ENCODE peak calls at places on chromosomes 16 and 17, in ten cellular contexts. One of them, this sample, is unnamed.

GRCh38 chr16:28090646-28091377 is 27.3 kb upstream of the GSG1L start:
- DNase-seq in heart left ventricle: no peak
- DNase-seq in cardiac muscle cell: no peak
- DNase-seq in breast epithelium: no peak
- DNase-seq in effector memory CD4-positive, alpha-beta T cell: no peak
- DNase-seq in suprapubic skin: no peak
- DNase-seq in Peyer's patch: no peak
- DNase-seq in HL-60: no peak
- DNase-seq in lower lobe of right lung: no peak
- DNase-seq in neural progenitor cell: peak; percentile 66
- DNase-seq in this sample: peak; percentile 39

GRCh38 chr17:31320791-31321190 is 631 bp downstream of the EVI2A start:
- DNase-seq in heart left ventricle: no peak
- DNase-seq in cardiac muscle cell: no peak
- DNase-seq in breast epithelium: no peak
- DNase-seq in effector memory CD4-positive, alpha-beta T cell: no peak
- DNase-seq in suprapubic skin: no peak
- DNase-seq in Peyer's patch: no peak
- DNase-seq in HL-60: no peak
- DNase-seq in lower lobe of right lung: no peak
- DNase-seq in neural progenitor cell: no peak
- DNase-seq in this sample: no peak

GRCh38 chr17:65173284-65173793 is 36.2 kb downstream of the RGS9 start:
- DNase-seq in heart left ventricle: no peak
- DNase-seq in cardiac muscle cell: peak; percentile 52
- DNase-seq in breast epithelium: no peak
- DNase-seq in effector memory CD4-positive, alpha-beta T cell: peak; percentile 57
- DNase-seq in suprapubic skin: no peak
- DNase-seq in Peyer's patch: peak; percentile 70
- DNase-seq in HL-60: peak; percentile 66
- DNase-seq in lower lobe of right lung: no peak
- DNase-seq in neural progenitor cell: no peak
- DNase-seq in this sample: no peak

GRCh38 chr17:78990349-78991016 is 10.8 kb upstream of the LGALS3BP start:
- DNase-seq in heart left ventricle: no peak
- DNase-seq in cardiac muscle cell: no peak
- DNase-seq in breast epithelium: no peak
- DNase-seq in effector memory CD4-positive, alpha-beta T cell: no peak
- DNase-seq in suprapubic skin: peak; percentile 56
- DNase-seq in Peyer's patch: no peak
- DNase-seq in HL-60: no peak
- DNase-seq in lower lobe of right lung: peak; percentile 37
- DNase-seq in neural progenitor cell: no peak
- DNase-seq in this sample: peak; percentile 89

GRCh38 chr17:36722121-36722902 is 120.9 kb downstream of the MRM1 start:
- DNase-seq in heart left ventricle: peak; percentile 53
- DNase-seq in cardiac muscle cell: peak; percentile 87
- DNase-seq in breast epithelium: no peak
- DNase-seq in effector memory CD4-positive, alpha-beta T cell: peak; percentile 40
- DNase-seq in suprapubic skin: no peak
- DNase-seq in Peyer's patch: peak; percentile 88
- DNase-seq in HL-60: peak; percentile 24
- DNase-seq in lower lobe of right lung: peak; percentile 74
- DNase-seq in neural progenitor cell: peak; percentile 85
- DNase-seq in this sample: no peak

GRCh38 chr17:4833941-4834501 is 881 bp downstream of the MINK1 start:
- DNase-seq in heart left ventricle: peak; percentile 29
- DNase-seq in cardiac muscle cell: peak; percentile 58
- DNase-seq in breast epithelium: no peak
- DNase-seq in effector memory CD4-positive, alpha-beta T cell: no peak
- DNase-seq in suprapubic skin: no peak
- DNase-seq in Peyer's patch: peak; percentile 56
- DNase-seq in HL-60: peak; percentile 21
- DNase-seq in lower lobe of right lung: peak; percentile 61
- DNase-seq in neural progenitor cell: peak; percentile 15
- DNase-seq in this sample: no peak

GRCh38 chr16:4609200-4610010 is 5.3 kb downstream of the UBALD1 start:
- DNase-seq in heart left ventricle: no peak
- DNase-seq in cardiac muscle cell: no peak
- DNase-seq in breast epithelium: no peak
- DNase-seq in effector memory CD4-positive, alpha-beta T cell: no peak
- DNase-seq in suprapubic skin: no peak
- DNase-seq in Peyer's patch: no peak
- DNase-seq in HL-60: no peak
- DNase-seq in lower lobe of right lung: no peak
- DNase-seq in neural progenitor cell: no peak
- DNase-seq in this sample: no peak

GRCh38 chr17:44372036-44372435 is 8.4 kb upstream of the FAM171A2 start:
- DNase-seq in heart left ventricle: no peak
- DNase-seq in cardiac muscle cell: no peak
- DNase-seq in breast epithelium: no peak
- DNase-seq in effector memory CD4-positive, alpha-beta T cell: no peak
- DNase-seq in suprapubic skin: no peak
- DNase-seq in Peyer's patch: no peak
- DNase-seq in HL-60: no peak
- DNase-seq in lower lobe of right lung: no peak
- DNase-seq in neural progenitor cell: no peak
- DNase-seq in this sample: no peak

GRCh38 chr16:9053006-9053601 is 38.3 kb upstream of the HAPSTR1 start:
- DNase-seq in heart left ventricle: peak; percentile 52
- DNase-seq in cardiac muscle cell: peak; percentile 87
- DNase-seq in breast epithelium: no peak
- DNase-seq in effector memory CD4-positive, alpha-beta T cell: no peak
- DNase-seq in suprapubic skin: no peak
- DNase-seq in Peyer's patch: peak; percentile 53
- DNase-seq in HL-60: peak; percentile 26
- DNase-seq in lower lobe of right lung: peak; percentile 56
- DNase-seq in neural progenitor cell: peak; percentile 95
- DNase-seq in this sample: peak; percentile 59

DNA sequence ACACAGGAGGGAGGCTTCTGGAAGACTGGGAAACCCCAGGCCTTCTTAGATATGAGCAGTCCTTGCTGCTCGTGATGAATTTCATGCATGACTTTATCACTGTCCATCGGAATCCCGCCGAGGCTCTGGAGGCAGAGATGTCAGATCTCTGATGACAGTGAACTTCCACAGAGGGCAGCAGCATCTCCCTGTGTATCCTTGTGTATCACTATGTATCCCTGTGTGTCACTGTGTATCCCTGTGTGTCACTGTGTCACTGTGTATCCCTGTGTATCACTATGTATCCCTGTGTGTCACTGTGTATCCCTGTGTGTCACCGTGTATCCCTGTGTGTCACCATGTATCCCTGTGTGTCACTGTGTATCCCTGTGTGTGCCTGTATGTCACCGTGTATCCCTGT is 160.2 kb upstream of the CHMP6 start:
- DNase-seq in heart left ventricle: no peak
- DNase-seq in cardiac muscle cell: no peak
- DNase-seq in breast epithelium: no peak
- DNase-seq in effector memory CD4-positive, alpha-beta T cell: no peak
- DNase-seq in suprapubic skin: no peak
- DNase-seq in Peyer's patch: peak; percentile 36
- DNase-seq in HL-60: no peak
- DNase-seq in lower lobe of right lung: no peak
- DNase-seq in neural progenitor cell: no peak
- DNase-seq in this sample: no peak
- H3K27ac ChIP-seq in heart left ventricle: no peak overlapping the region
- H3K27ac ChIP-seq in cardiac muscle cell: no peak overlapping the region
- H3K27ac ChIP-seq in breast epithelium: peak overlapping the region; percentile 89
- H3K27ac ChIP-seq in effector memory CD4-positive, alpha-beta T cell: peak overlapping the region; percentile 75
- H3K27ac ChIP-seq in suprapubic skin: no peak overlapping the region
- H3K27ac ChIP-seq in Peyer's patch: no peak overlapping the region
- H3K27ac ChIP-seq in HL-60: no peak overlapping the region
- H3K27ac ChIP-seq in lower lobe of right lung: no peak overlapping the region
- H3K27ac ChIP-seq in neural progenitor cell: no peak overlapping the region
- H3K27ac ChIP-seq in this sample: no peak overlapping the region

DNA sequence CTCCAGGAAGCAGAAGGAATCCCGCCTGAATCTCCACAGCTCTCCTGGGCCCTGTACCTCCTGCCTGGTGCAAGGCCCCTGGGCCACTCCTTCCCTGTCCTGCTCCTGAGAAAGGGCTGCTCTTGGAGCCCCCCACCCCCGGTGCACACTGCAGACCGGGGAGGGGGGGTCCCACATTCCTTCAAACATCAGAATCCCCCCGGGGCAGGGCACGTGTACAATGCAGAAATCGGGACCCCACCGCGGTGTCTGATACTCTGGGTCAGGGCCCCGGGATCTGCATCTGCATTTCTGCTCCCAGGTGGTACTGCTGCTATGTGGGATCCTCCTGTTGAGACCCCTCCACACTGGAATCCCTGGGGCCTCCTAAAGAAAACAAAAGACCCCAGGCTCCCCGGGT is 99.5 kb upstream of the GSE1 start:
- DNase-seq in heart left ventricle: no peak
- DNase-seq in cardiac muscle cell: no peak
- DNase-seq in breast epithelium: no peak
- DNase-seq in effector memory CD4-positive, alpha-beta T cell: no peak
- DNase-seq in suprapubic skin: no peak
- DNase-seq in Peyer's patch: no peak
- DNase-seq in HL-60: no peak
- DNase-seq in lower lobe of right lung: no peak
- DNase-seq in neural progenitor cell: peak; percentile 7
- DNase-seq in this sample: no peak
- H3K27ac ChIP-seq in heart left ventricle: no peak overlapping the region
- H3K27ac ChIP-seq in cardiac muscle cell: peak overlapping the region; percentile 82
- H3K27ac ChIP-seq in breast epithelium: peak overlapping the region; percentile 78
- H3K27ac ChIP-seq in effector memory CD4-positive, alpha-beta T cell: no peak overlapping the region
- H3K27ac ChIP-seq in suprapubic skin: no peak overlapping the region
- H3K27ac ChIP-seq in Peyer's patch: no peak overlapping the region
- H3K27ac ChIP-seq in HL-60: no peak overlapping the region
- H3K27ac ChIP-seq in lower lobe of right lung: no peak overlapping the region
- H3K27ac ChIP-seq in neural progenitor cell: no peak overlapping the region
- H3K27ac ChIP-seq in this sample: no peak overlapping the region

GRCh38 chr16:17566656-17567450 is 96.1 kb upstream of the XYLT1 start:
- DNase-seq in heart left ventricle: no peak
- DNase-seq in cardiac muscle cell: no peak
- DNase-seq in breast epithelium: no peak
- DNase-seq in effector memory CD4-positive, alpha-beta T cell: no peak
- DNase-seq in suprapubic skin: no peak
- DNase-seq in Peyer's patch: no peak
- DNase-seq in HL-60: no peak
- DNase-seq in lower lobe of right lung: no peak
- DNase-seq in neural progenitor cell: no peak
- DNase-seq in this sample: no peak

GRCh38 chr16:17572145-17572544 is 101.4 kb upstream of the XYLT1 start:
- DNase-seq in heart left ventricle: no peak
- DNase-seq in cardiac muscle cell: no peak
- DNase-seq in breast epithelium: no peak
- DNase-seq in effector memory CD4-positive, alpha-beta T cell: no peak
- DNase-seq in suprapubic skin: no peak
- DNase-seq in Peyer's patch: no peak
- DNase-seq in HL-60: no peak
- DNase-seq in lower lobe of right lung: no peak
- DNase-seq in neural progenitor cell: no peak
- DNase-seq in this sample: no peak

GRCh38 chr16:17567455-17567854 is 96.7 kb upstream of the XYLT1 start:
- DNase-seq in heart left ventricle: no peak
- DNase-seq in cardiac muscle cell: no peak
- DNase-seq in breast epithelium: no peak
- DNase-seq in effector memory CD4-positive, alpha-beta T cell: no peak
- DNase-seq in suprapubic skin: no peak
- DNase-seq in Peyer's patch: no peak
- DNase-seq in HL-60: no peak
- DNase-seq in lower lobe of right lung: no peak
- DNase-seq in neural progenitor cell: no peak
- DNase-seq in this sample: no peak

GRCh38 chr16:17568239-17568638 is 97.5 kb upstream of the XYLT1 start:
- DNase-seq in heart left ventricle: no peak
- DNase-seq in cardiac muscle cell: no peak
- DNase-seq in breast epithelium: no peak
- DNase-seq in effector memory CD4-positive, alpha-beta T cell: no peak
- DNase-seq in suprapubic skin: no peak
- DNase-seq in Peyer's patch: no peak
- DNase-seq in HL-60: no peak
- DNase-seq in lower lobe of right lung: no peak
- DNase-seq in neural progenitor cell: no peak
- DNase-seq in this sample: no peak

DNA sequence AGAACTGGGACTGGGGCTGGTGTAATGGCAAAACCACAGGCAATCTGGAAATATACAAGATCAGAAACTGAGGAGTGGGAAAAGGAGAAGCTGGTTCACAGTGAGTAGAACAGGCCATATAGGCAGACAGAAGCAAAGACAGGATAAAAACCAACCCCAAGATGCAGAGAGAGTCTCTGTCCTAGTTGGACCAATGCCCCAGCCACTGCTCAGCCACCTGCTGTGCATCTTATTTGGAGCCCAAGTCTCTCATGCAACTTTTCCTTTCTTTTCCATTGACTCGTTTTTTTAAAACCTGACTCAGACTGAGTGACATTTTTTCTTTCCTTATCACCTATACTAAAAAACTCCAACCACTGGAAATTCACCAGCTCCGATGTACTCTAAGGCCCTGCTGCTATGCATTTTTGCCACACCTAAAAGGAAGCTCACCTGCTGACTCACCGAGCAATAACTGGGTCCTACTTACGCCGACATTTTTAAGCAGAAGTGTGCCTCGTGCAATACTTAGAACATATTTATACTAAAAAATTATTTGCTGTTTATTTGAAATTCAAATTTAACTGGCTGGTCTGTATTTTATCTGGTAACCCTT is 100.8 kb upstream of the XYLT1 start:
- DNase-seq in heart left ventricle: no peak
- DNase-seq in cardiac muscle cell: no peak
- DNase-seq in breast epithelium: no peak
- DNase-seq in effector memory CD4-positive, alpha-beta T cell: no peak
- DNase-seq in suprapubic skin: no peak
- DNase-seq in Peyer's patch: no peak
- DNase-seq in HL-60: no peak
- DNase-seq in lower lobe of right lung: no peak
- DNase-seq in neural progenitor cell: no peak
- DNase-seq in this sample: no peak
- H3K27ac ChIP-seq in heart left ventricle: no peak overlapping the region
- H3K27ac ChIP-seq in cardiac muscle cell: no peak overlapping the region
- H3K27ac ChIP-seq in breast epithelium: no peak overlapping the region
- H3K27ac ChIP-seq in effector memory CD4-positive, alpha-beta T cell: no peak overlapping the region
- H3K27ac ChIP-seq in suprapubic skin: peak overlapping the region; percentile 27
- H3K27ac ChIP-seq in Peyer's patch: no peak overlapping the region
- H3K27ac ChIP-seq in HL-60: no peak overlapping the region
- H3K27ac ChIP-seq in lower lobe of right lung: no peak overlapping the region
- H3K27ac ChIP-seq in neural progenitor cell: no peak overlapping the region
- H3K27ac ChIP-seq in this sample: no peak overlapping the region

DNA sequence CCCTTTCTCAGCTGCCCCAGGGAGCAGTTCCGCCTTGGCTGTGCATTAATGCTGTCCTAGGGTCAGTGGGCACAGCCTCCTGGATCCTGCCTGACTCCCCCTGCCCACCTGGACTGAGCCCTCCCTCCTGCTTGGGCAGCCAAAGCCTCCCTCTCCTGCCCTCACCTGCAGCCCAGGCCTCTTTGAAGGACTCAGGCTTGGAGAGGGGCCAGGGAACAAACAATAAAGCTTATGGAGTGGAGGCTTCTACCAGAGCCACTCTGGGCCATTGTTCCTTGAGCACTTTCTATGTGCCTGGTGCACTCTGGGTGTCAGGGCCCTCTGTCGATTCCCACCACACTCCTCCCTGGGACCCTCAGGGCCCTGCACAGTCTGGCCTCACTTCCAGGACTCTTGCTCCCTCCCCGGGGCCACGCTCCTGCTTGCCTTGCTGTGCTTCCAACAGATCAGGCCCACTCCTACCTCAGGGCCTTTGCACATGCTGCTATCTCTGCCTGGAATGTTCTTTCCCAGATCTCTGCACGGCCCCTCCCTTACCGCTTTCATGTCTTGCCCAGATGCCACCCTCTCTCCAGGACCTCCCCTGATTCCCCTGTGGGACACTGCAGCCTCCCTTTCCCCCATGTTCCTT is 5.0 kb downstream of the KCNJ12 start:
- DNase-seq in heart left ventricle: no peak
- DNase-seq in cardiac muscle cell: no peak
- DNase-seq in breast epithelium: no peak
- DNase-seq in effector memory CD4-positive, alpha-beta T cell: no peak
- DNase-seq in suprapubic skin: no peak
- DNase-seq in Peyer's patch: no peak
- DNase-seq in HL-60: no peak
- DNase-seq in lower lobe of right lung: no peak
- DNase-seq in neural progenitor cell: no peak
- DNase-seq in this sample: no peak
- H3K27ac ChIP-seq in heart left ventricle: no peak overlapping the region
- H3K27ac ChIP-seq in cardiac muscle cell: no peak overlapping the region
- H3K27ac ChIP-seq in breast epithelium: no peak overlapping the region
- H3K27ac ChIP-seq in effector memory CD4-positive, alpha-beta T cell: no peak overlapping the region
- H3K27ac ChIP-seq in suprapubic skin: no peak overlapping the region
- H3K27ac ChIP-seq in Peyer's patch: no peak overlapping the region
- H3K27ac ChIP-seq in HL-60: no peak overlapping the region
- H3K27ac ChIP-seq in lower lobe of right lung: no peak overlapping the region
- H3K27ac ChIP-seq in neural progenitor cell: no peak overlapping the region
- H3K27ac ChIP-seq in this sample: no peak overlapping the region